ENCODE peak calls at places on chromosomes 1 and 21, in six cellular contexts. J is CD8-positive, alpha-beta memory T cell; U is lung; L is small intestine; Q is psoas muscle; T is neural progenitor cell. C is an unnamed sample.
A peak's percentile ranks its signal among the peaks of the same experiment; 100 is the strongest.

GRCh38 chr1:202107801-202108731 is 14.7 kb upstream of the GPR37L1 start:
- DNase-seq in J (no peak), U (peak; percentile 42), L (peak; percentile 100), Q (no peak), T (peak; percentile 70), C (no peak)

GRCh38 chr1:2941907-2942306 is 79.4 kb upstream of the ACTRT2 start:
- DNase-seq in J (no peak), U (no peak), L (no peak), Q (no peak), T (no peak), C (no peak)

GRCh38 chr21:38733973-38734546 is 71.7 kb upstream of the ETS2 start:
- DNase-seq in J (peak; percentile 50), U (peak; percentile 92), L (peak; percentile 81), Q (peak; percentile 87), T (peak; percentile 88), C (peak; percentile 85)

GRCh38 chr21:36909901-36910561 is 56.4 kb downstream of the HLCS start:
- DNase-seq in J (no peak), U (no peak), L (peak; percentile 91), Q (no peak), T (no peak), C (peak; percentile 91)

GRCh38 chr1:240816472-240816871 is 204.5 kb upstream of the GREM2 start:
- DNase-seq in J (no peak), U (no peak), L (no peak), Q (no peak), T (no peak), C (no peak)

GRCh38 chr1:70318191-70318590 is 36.3 kb downstream of the ANKRD13C start:
- DNase-seq in J (no peak), U (no peak), L (peak; percentile 58), Q (no peak), T (no peak), C (no peak)

GRCh38 chr1:151036356-151036755 is at the start of gene BNIPL:
- DNase-seq in J (no peak), U (no peak), L (no peak), Q (no peak), T (no peak), C (no peak)

GRCh38 chr1:64476251-64476952 is 6.5 kb downstream of the CACHD1 start:
- DNase-seq in J (no peak), U (no peak), L (peak; percentile 20), Q (no peak), T (no peak), C (no peak)

GRCh38 chr1:155944396-155944728 is 2.9 kb downstream of the RXFP4 start:
- DNase-seq in J (no peak), U (no peak), L (no peak), Q (no peak), T (no peak), C (no peak)

GRCh38 chr1:8374356-8374755 is 56.4 kb downstream of the SLC45A1 start:
- DNase-seq in J (no peak), U (no peak), L (peak; percentile 52), Q (no peak), T (no peak), C (no peak)

GRCh38 chr1:236494586-236495207 is 29.1 kb upstream of the LGALS8 start:
- DNase-seq in J (no peak), U (no peak), L (no peak), Q (no peak), T (no peak), C (no peak)

GRCh38 chr21:43984905-43985689 is 27.0 kb upstream of the TRAPPC10 start:
- DNase-seq in J (no peak), U (no peak), L (no peak), Q (no peak), T (no peak), C (no peak)

GRCh38 chr1:209768354-209768774 is 12.5 kb downstream of the TRAF3IP3 start:
- DNase-seq in J (peak; percentile 86), U (no peak), L (peak; percentile 66), Q (no peak), T (no peak), C (no peak)

GRCh38 chr1:97063532-97063931 is 341.9 kb downstream of the PTBP2 start:
- DNase-seq in J (no peak), U (no peak), L (no peak), Q (no peak), T (no peak), C (no peak)

GRCh38 chr1:26856181-26856580 is 6.8 kb upstream of the SFN start:
- DNase-seq in J (no peak), U (no peak), L (no peak), Q (no peak), T (no peak), C (no peak)

GRCh38 chr1:30478799-30479198 is 244.6 kb downstream of the MATN1 start:
- DNase-seq in J (no peak), U (no peak), L (no peak), Q (no peak), T (no peak), C (no peak)

GRCh38 chr1:236774926-236775325 is 20.2 kb upstream of the MTR start:
- DNase-seq in J (no peak), U (no peak), L (peak; percentile 20), Q (no peak), T (peak; percentile 46), C (no peak)

GRCh38 chr21:36030581-36031189 is 29.6 kb downstream of the SETD4 start:
- DNase-seq in J (no peak), U (no peak), L (peak; percentile 17), Q (no peak), T (no peak), C (no peak)

GRCh38 chr1:38138498-38139233 is 92.1 kb upstream of the POU3F1 start:
- DNase-seq in J (no peak), U (peak; percentile 83), L (no peak), Q (peak; percentile 69), T (peak; percentile 48), C (peak; percentile 77)

GRCh38 chr1:216447898-216448568 is 24.8 kb upstream of the USH2A start:
- DNase-seq in J (no peak), U (no peak), L (no peak), Q (no peak), T (no peak), C (no peak)

DNA sequence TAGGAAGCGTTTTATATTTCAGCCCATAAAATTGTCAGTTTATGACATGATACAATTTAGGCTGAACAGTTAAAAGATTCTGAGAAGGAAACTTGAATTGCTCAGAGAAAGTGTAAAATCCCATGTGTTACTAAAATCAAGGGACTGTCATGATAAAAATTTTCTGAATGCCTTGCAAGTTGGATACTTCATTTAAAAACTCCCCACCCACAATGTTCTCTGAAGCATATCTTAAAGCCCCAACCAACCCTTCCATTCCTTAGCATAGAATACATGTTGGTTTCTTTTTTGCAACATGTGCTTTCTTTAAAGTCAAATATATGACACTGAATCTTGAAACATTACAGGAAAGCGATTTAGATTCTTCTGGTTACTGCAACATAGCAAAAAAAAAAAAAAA is 97.4 kb downstream of the MRPL39 start:
- DNase-seq in J (no peak), U (no peak), L (no peak), Q (no peak), T (no peak), C (no peak)
- H3K9me3 ChIP-seq in J (no peaks in the 10 kb centered on the region), U (no peaks in the 10 kb centered on the region), L (no peaks in the 10 kb centered on the region), Q (no peaks in the 10 kb centered on the region), T (no peaks in the 10 kb centered on the region), C (no peaks in the 10 kb centered on the region)

DNA sequence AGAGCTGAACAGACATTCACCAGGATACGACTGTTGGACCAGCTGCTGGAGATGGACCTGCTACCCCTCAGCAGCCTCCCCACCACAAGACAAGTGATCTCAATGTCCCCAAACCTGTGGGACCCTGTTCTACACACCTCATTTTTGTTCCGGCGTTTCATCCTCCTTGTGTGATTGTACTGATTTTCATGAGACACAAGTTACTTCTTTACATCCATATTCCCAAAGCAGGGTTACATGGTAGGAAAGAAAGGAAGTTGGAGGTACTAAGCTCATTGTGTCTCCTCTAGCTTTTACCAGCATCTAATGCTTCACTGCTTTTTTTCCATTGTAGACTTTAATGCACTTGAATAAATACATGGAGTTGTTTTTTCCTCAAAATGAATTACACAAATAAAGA is 8.7 kb downstream of the ADAMTS1 start:
- DNase-seq in J (no peak), U (no peak), L (no peak), Q (no peak), T (no peak), C (no peak)
- H3K36me3 ChIP-seq in J (no peaks in the 10 kb centered on the region), U (no peaks in the 10 kb centered on the region), L (peaks cover 3% of the 10 kb centered on the region), Q (peaks cover 8% of the 10 kb centered on the region), T (peaks cover 2% of the 10 kb centered on the region), C (no peaks in the 10 kb centered on the region)

DNA sequence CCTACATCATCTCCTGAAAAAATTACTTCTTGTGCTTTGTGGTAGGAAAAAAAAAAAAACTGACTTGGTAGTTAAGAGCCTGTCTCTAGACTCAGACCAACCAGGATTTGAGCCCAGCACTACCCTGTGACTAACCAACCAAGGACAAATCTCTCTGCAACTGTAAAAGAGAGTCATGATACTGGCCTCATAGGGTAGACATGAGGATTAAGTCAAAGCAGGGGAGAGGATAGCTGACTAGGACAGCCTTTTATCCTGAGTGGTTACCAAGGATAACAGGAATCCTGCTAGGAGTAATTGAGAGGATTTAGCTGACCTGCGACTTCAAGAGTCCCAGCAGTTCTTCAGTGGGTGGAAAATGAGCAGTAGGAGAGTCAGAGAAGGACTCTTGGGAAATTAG is 112.8 kb downstream of the C1orf21 start:
- DNase-seq in J (no peak), U (no peak), L (no peak), Q (no peak), T (peak; percentile 53), C (no peak)
- H3K27ac ChIP-seq in J (no peak overlapping the region), U (no peak overlapping the region), L (no peak overlapping the region), Q (peak overlapping the region; percentile 88), T (peak overlapping the region; percentile 38), C (no peak overlapping the region)

DNA sequence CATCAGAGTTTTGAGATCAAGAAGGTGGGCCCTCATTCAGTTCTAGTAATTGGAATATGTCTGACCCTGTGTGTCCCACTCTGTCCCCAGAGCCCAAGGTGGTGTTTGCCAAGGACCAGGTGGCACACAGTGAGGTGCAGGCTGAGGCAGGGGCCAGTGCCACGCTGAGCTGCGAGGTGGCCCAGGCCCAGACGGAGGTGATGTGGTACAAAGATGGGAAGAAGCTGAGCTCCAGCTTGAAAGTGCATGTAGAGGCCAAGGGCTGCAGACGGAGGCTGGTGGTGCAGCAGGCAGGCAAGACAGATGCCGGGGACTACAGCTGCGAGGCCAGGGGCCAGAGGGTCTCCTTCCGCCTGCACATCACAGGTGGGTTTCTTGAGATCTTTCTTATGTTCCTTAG is 35.2 kb downstream of the OBSCN start:
- DNase-seq in J (no peak), U (no peak), L (no peak), Q (no peak), T (no peak), C (no peak)
- H3K9me3 ChIP-seq in J (peaks cover 32% of the 10 kb centered on the region), U (peaks cover 27% of the 10 kb centered on the region), L (peaks cover 6% of the 10 kb centered on the region), Q (no peaks in the 10 kb centered on the region), T (peaks cover 15% of the 10 kb centered on the region), C (peaks cover 50% of the 10 kb centered on the region)

GRCh38 chr1:20498116-20498515 is 9.8 kb downstream of the MUL1 start:
- DNase-seq in J (no peak), U (no peak), L (no peak), Q (no peak), T (no peak), C (no peak)
- H3K36me3 ChIP-seq in J (peaks cover 30% of the 10 kb centered on the region), U (peaks cover 38% of the 10 kb centered on the region), L (peaks cover 9% of the 10 kb centered on the region), Q (peaks cover 6% of the 10 kb centered on the region), T (no peaks in the 10 kb centered on the region), C (peaks cover 8% of the 10 kb centered on the region)

DNA sequence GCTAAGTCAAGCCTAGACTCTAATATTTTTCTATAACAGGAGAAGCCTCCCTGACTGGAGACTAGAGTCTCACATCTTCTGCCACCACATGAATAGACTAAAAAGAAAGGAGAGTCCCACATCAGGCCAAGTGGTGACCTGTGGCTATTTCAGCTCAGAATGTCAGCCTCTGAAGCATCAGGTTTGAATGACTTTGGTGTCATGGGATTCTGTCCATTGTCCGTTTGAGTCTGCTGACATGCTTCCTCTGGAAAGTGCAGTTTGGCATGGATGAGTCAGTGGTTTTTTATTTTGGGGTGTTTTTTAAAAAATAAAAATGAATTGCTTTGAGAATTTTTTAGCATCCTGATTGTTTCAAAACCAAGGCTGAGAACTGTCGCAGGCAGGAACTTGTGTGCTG is 19.5 kb downstream of the DYRK3 start:
- DNase-seq in J (no peak), U (no peak), L (no peak), Q (no peak), T (no peak), C (no peak)
- H3K27ac ChIP-seq in J (no peak overlapping the region), U (no peak overlapping the region), L (no peak overlapping the region), Q (peak overlapping the region; percentile 11), T (no peak overlapping the region), C (no peak overlapping the region)